ENCODE peak calls at places on chromosomes 3 and 15, in nine cellular contexts. F is NCI-H2171 treated with DMSO at 0.1 percent for 48 hours; W is fibroblast of pulmonary artery; L is GM04504; R is GM23338; H is NCI-H1092; P is central memory CD4-positive, alpha-beta T cell; T is T1000; G is heart left ventricle. M is an unnamed sample.

GRCh38 chr3:176208915-176209314 is 988.4 kb downstream of the TBL1XR1 start:
- DNase-seq in P (no peak), F (no peak), H (no peak), L (no peak), G (no peak), T (no peak), W (no peak), R (no peak), M (no peak)

GRCh38 chr3:73431136-73431933 is 193.4 kb downstream of the PDZRN3 start:
- DNase-seq in R (no peak), P (no peak), G (no peak), L (no peak), T (no peak), W (no peak), H (peak), F (peak), M (no peak)

GRCh38 chr15:80780416-80781221 is 1.4 kb downstream of the CEMIP start:
- DNase-seq in R (peak), P (no peak), G (peak), W (peak), T (peak), H (no peak), F (peak), L (no peak), M (no peak)

GRCh38 chr15:60379466-60380274 is 18.1 kb downstream of the ANXA2 start:
- DNase-seq in L (peak), G (no peak), P (no peak), F (no peak), R (peak), W (peak), H (no peak), T (peak), M (no peak)

GRCh38 chr3:126921425-126921824 is 61.5 kb upstream of the PLXNA1 start:
- DNase-seq in L (no peak), P (no peak), H (no peak), G (no peak), W (peak), F (no peak), R (no peak), T (no peak), M (no peak)

GRCh38 chr15:23482228-23482627 is 35.2 kb upstream of the GOLGA6L2 start:
- DNase-seq in L (no peak), H (no peak), F (no peak), W (no peak), R (no peak), P (no peak), G (no peak), T (no peak), M (no peak)

GRCh38 chr3:128787256-128788253 is 61.6 kb downstream of the RAB7A start:
- DNase-seq in T (no peak), P (peak), G (no peak), L (no peak), W (peak), R (peak), H (no peak), F (no peak), M (no peak)

GRCh38 chr3:153173758-153174516 is 11.9 kb downstream of the RAP2B start:
- DNase-seq in F (no peak), G (no peak), T (no peak), R (peak), H (no peak), P (no peak), W (peak), L (no peak), M (no peak)

GRCh38 chr3:2098398-2099027 is at the start of gene CNTN4:
- DNase-seq in L (no peak), P (no peak), G (peak), T (peak), R (peak), W (no peak), H (peak), F (peak), M (peak)

GRCh38 chr15:77499087-77499765 is 78.5 kb downstream of the HMG20A start:
- DNase-seq in L (no peak), P (no peak), H (no peak), R (no peak), G (no peak), W (no peak), F (peak), T (no peak), M (no peak)

GRCh38 chr3:29441020-29441324 is 160.1 kb downstream of the RBMS3 start:
- DNase-seq in L (no peak), F (no peak), H (no peak), R (no peak), W (no peak), T (no peak), P (no peak), G (no peak), M (no peak)

M was measured in GM12892.